ENCODE peak calls at places on chromosome 12, in four cellular contexts. P is aorta, D is GM23338, J is epithelial cell of esophagus. K is an unnamed sample.

GRCh38 chr12:93179792-93180191 is 197.9 kb upstream of the NUDT4 start:
- DNase-seq in P (no peak), D (no peak), J (no peak), K (no peak)

GRCh38 chr12:38785376-38785775 is 120.0 kb downstream of the CPNE8 start:
- DNase-seq in P (no peak), D (no peak), J (no peak), K (no peak)

GRCh38 chr12:68331500-68331868 is 678 bp downstream of the MDM1 start:
- DNase-seq in P (no peak), D (no peak), J (peak), K (no peak)

GRCh38 chr12:7039403-7039802 is 21.1 kb upstream of the C1S start:
- DNase-seq in P (no peak), D (no peak), J (peak), K (no peak)

GRCh38 chr12:22538336-22538735 is 6.0 kb downstream of the C2CD5 start:
- DNase-seq in P (no peak), D (no peak), J (no peak), K (no peak)

GRCh38 chr12:54358945-54359761 is 5.1 kb downstream of the GPR84 start:
- DNase-seq in P (peak), D (peak), J (peak), K (peak)

GRCh38 chr12:51871918-51872688 is 15.8 kb upstream of the ANKRD33 start:
- DNase-seq in P (peak), D (no peak), J (no peak), K (no peak)

GRCh38 chr12:121536929-121537813 is 43.7 kb downstream of the KDM2B start:
- DNase-seq in P (peak), D (peak), J (peak), K (peak)

GRCh38 chr12:1807107-1807478 is 13.3 kb upstream of the LRTM2 start:
- DNase-seq in P (peak), D (no peak), J (no peak), K (no peak)

GRCh38 chr12:94111290-94111689 is 37.1 kb upstream of the PLXNC1 start:
- DNase-seq in P (no peak), D (no peak), J (no peak), K (no peak)

GRCh38 chr12:109767991-109768900 is 54.6 kb downstream of the FAM222A start:
- DNase-seq in P (peak), D (no peak), J (no peak), K (no peak)

GRCh38 chr12:111105294-111105693 is 184.9 kb upstream of the MYL2 start:
- DNase-seq in P (no peak), D (no peak), J (no peak), K (no peak)

GRCh38 chr12:50458606-50459005 is 46.2 kb upstream of the DIP2B start:
- DNase-seq in P (no peak), D (no peak), J (peak), K (no peak)

GRCh38 chr12:29039013-29039412 is 110.1 kb upstream of the FAR2 start:
- DNase-seq in P (no peak), D (no peak), J (peak), K (no peak)

GRCh38 chr12:17239874-17240273 is 633.9 kb upstream of the LMO3 start:
- DNase-seq in P (no peak), D (no peak), J (no peak), K (no peak)

GRCh38 chr12:69986109-69986508 is 161.1 kb downstream of the MYRFL start:
- DNase-seq in P (no peak), D (no peak), J (no peak), K (no peak)

GRCh38 chr12:63826002-63826585 is 18.4 kb upstream of the SRGAP1 start:
- DNase-seq in P (no peak), D (peak), J (peak), K (no peak)

GRCh38 chr12:1559729-1560128 is 34.7 kb downstream of the FBXL14 start:
- DNase-seq in P (no peak), D (no peak), J (no peak), K (no peak)

GRCh38 chr12:130649101-130649571 is 67.0 kb downstream of the RIMBP2 start:
- DNase-seq in P (no peak), D (no peak), J (no peak), K (no peak)

GRCh38 chr12:5789469-5789968 is 155.5 kb downstream of the ANO2 start:
- DNase-seq in P (no peak), D (no peak), J (peak), K (no peak)

GRCh38 chr12:100345020-100345767 is 11.7 kb upstream of the SLC17A8 start:
- DNase-seq in P (no peak), D (no peak), J (peak), K (no peak)

GRCh38 chr12:32390572-32391219 is 8.7 kb upstream of the FGD4 start:
- DNase-seq in P (no peak), D (peak), J (peak), K (peak)
- H3K4me3 ChIP-seq in P (peak), D (peak), J (peak), K (peak)

GRCh38 chr12:124993568-124994434 is at the start of gene BRI3BP:
- DNase-seq in P (peak), D (peak), J (peak), K (no peak)
- H3K4me3 ChIP-seq in P (peak), D (peak), J (peak), K (peak)

GRCh38 chr12:113054948-113055486 is 1.5 kb upstream of the DTX1 start:
- DNase-seq in P (no peak), D (no peak), J (no peak), K (no peak)

GRCh38 chr12:113057565-113058485 is 1.3 kb downstream of the DTX1 start:
- DNase-seq in P (no peak), D (peak), J (no peak), K (no peak)

GRCh38 chr12:113056631-113057488 is at the start of gene DTX1:
- DNase-seq in P (no peak), D (peak), J (no peak), K (no peak)

GRCh38 chr12:113055594-113056380 is 743 bp upstream of the DTX1 start:
- DNase-seq in P (no peak), D (no peak), J (no peak), K (no peak)

GRCh38 chr12:113056381-113056630 is 224 bp upstream of the DTX1 start:
- DNase-seq in P (no peak), D (no peak), J (no peak), K (no peak)
- H3K4me3 ChIP-seq in P (no peak), D (peak), J (no peak), K (no peak)

GRCh38 chr12:55725556-55725955 is 3.3 kb downstream of the CD63 start:
- DNase-seq in P (peak), D (no peak), J (no peak), K (no peak)
- H3K4me3 ChIP-seq in P (no peak), D (no peak), J (no peak), K (no peak)

K was measured in GM12864.